ENCODE peak calls at places on chromosomes 4 and X, in seven cellular contexts. D, B, J, O, L, M and W are unnamed samples.

GRCh38 chr4:11367371-11367770 is 61.3 kb downstream of the HS3ST1 start:
- DNase-seq in M (peak), O (no peak), D (no peak), J (no peak), L (no peak), B (no peak), W (peak)

GRCh38 chr4:75666299-75666698 is 6.9 kb downstream of the G3BP2 start:
- DNase-seq in J (no peak), D (no peak), L (no peak), B (no peak), O (no peak), M (no peak), W (no peak)

GRCh38 chr4:157713342-157713741 is 459.5 kb downstream of the GASK1B start:
- DNase-seq in J (no peak), L (no peak), O (no peak), D (no peak), B (no peak), M (no peak), W (no peak)

GRCh38 chr4:163548481-163549243 is 54.2 kb downstream of the TMA16 start:
- DNase-seq in M (peak), L (no peak), O (no peak), B (no peak), J (no peak), D (peak), W (no peak)

GRCh38 chr4:167475951-167476350 is 241.7 kb upstream of the SPOCK3 start:
- DNase-seq in L (no peak), M (no peak), O (no peak), J (no peak), D (no peak), B (no peak), W (no peak)

GRCh38 chr4:87363552-87363951 is 27.4 kb downstream of the HSD17B11 start:
- DNase-seq in J (no peak), O (no peak), B (no peak), L (no peak), M (no peak), D (no peak), W (no peak)

GRCh38 chr4:21827575-21827974 is 121.0 kb downstream of the KCNIP4 start:
- DNase-seq in D (no peak), O (no peak), M (peak), J (no peak), L (no peak), B (no peak), W (no peak)

GRCh38 chrX:123905334-123905733 is 45.5 kb downstream of the XIAP start:
- DNase-seq in M (no peak), L (no peak), J (no peak), D (no peak), O (no peak), B (no peak), W (no peak)

GRCh38 chr4:25970241-25970675 is 56.2 kb downstream of the SMIM20 start:
- DNase-seq in J (no peak), O (no peak), B (no peak), L (no peak), M (no peak), D (no peak), W (peak)

GRCh38 chr4:81663368-81663767 is 191.7 kb upstream of the RASGEF1B start:
- DNase-seq in L (no peak), B (no peak), J (no peak), M (no peak), O (no peak), D (no peak), W (no peak)

GRCh38 chr4:81665050-81665449 is 193.3 kb upstream of the RASGEF1B start:
- DNase-seq in B (no peak), L (no peak), J (no peak), D (no peak), O (no peak), M (no peak), W (no peak)

GRCh38 chr4:81666491-81666890 is 194.8 kb upstream of the RASGEF1B start:
- DNase-seq in O (no peak), M (no peak), D (no peak), L (no peak), J (no peak), B (no peak), W (no peak)

GRCh38 chr4:81664079-81664478 is 192.4 kb upstream of the RASGEF1B start:
- DNase-seq in M (no peak), J (no peak), O (no peak), B (no peak), D (no peak), L (no peak), W (no peak)
- H3K27ac ChIP-seq in M (no peak), J (no peak), O (no peak), B (no peak), D (no peak), L (no peak), W (no peak)

GRCh38 chrX:154541896-154542722 is 4.5 kb downstream of the G6PD start:
- DNase-seq in D (peak), B (no peak), L (peak), O (no peak), J (no peak), M (peak), W (peak)

GRCh38 chrX:154540897-154541535 is 5.6 kb downstream of the G6PD start:
- DNase-seq in M (no peak), O (no peak), J (no peak), L (no peak), D (no peak), B (no peak), W (no peak)

GRCh38 chrX:154541589-154541895 is 5.1 kb downstream of the G6PD start:
- DNase-seq in J (no peak), O (no peak), B (no peak), D (no peak), M (peak), L (no peak), W (no peak)

GRCh38 chrX:154535892-154536291 is 10.8 kb downstream of the G6PD start:
- DNase-seq in B (no peak), D (no peak), O (no peak), L (no peak), J (no peak), M (no peak), W (no peak)

GRCh38 chrX:154539077-154539476 is 7.6 kb downstream of the G6PD start:
- DNase-seq in J (no peak), M (no peak), L (no peak), B (no peak), O (no peak), D (no peak), W (no peak)
- H3K27ac ChIP-seq in J (no peak), M (no peak), L (no peak), B (no peak), O (no peak), D (no peak), W (no peak)

DNA sequence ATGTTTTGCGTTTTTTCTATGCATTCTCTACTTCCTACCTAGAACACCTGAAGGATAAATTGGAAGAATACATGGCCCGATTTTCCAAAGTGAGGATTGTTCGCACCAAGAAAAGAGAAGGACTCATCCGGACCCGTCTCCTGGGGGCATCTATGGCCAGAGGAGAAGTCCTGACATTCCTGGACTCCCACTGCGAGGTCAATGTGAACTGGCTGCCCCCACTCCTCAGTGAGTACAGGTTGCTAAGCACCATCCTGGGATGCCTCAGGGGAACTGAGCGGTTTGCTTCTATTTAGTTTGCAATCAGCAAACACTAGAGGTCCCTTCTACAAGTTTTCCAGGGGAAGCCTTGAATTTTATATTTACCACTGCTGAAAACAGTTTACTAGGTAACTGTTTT is 359.3 kb upstream of the GALNT7 start:
- DNase-seq in L (no peak), D (no peak), B (peak), M (no peak), J (no peak), O (no peak), W (no peak)
- H3K27ac ChIP-seq in L (no peak), D (no peak), B (no peak), M (no peak), J (no peak), O (no peak), W (no peak)

GRCh38 chr4:24372915-24373314 is 211.4 kb downstream of the DHX15 start:
- DNase-seq in L (no peak), B (no peak), J (no peak), D (no peak), O (no peak), M (no peak), W (no peak)

GRCh38 chr4:24369630-24370029 is 214.7 kb downstream of the DHX15 start:
- DNase-seq in M (no peak), B (no peak), J (no peak), O (no peak), D (no peak), L (no peak), W (no peak)

GRCh38 chr4:24368801-24369200 is 215.6 kb downstream of the DHX15 start:
- DNase-seq in O (no peak), D (no peak), J (no peak), B (no peak), M (no peak), L (no peak), W (no peak)

GRCh38 chr4:24372341-24372740 is 212.0 kb downstream of the DHX15 start:
- DNase-seq in J (no peak), B (no peak), L (no peak), M (no peak), D (no peak), O (no peak), W (no peak)

GRCh38 chr4:24370421-24370820 is 213.9 kb downstream of the DHX15 start:
- DNase-seq in L (no peak), B (no peak), J (no peak), D (no peak), O (no peak), M (no peak), W (no peak)
- H3K27ac ChIP-seq in L (no peak), B (no peak), J (no peak), D (no peak), O (no peak), M (no peak), W (no peak)

GRCh38 chrX:148811236-148811635 is 310.8 kb downstream of the AFF2 start:
- DNase-seq in D (no peak), M (peak), J (no peak), O (no peak), L (no peak), B (no peak), W (no peak)
- H3K27ac ChIP-seq in D (no peak), M (no peak), J (no peak), O (no peak), L (no peak), B (no peak), W (no peak)